ENCODE peak calls at places on chromosomes 3 and 15, in five cellular contexts. V is brain microvascular endothelial cell, F is cardiac muscle cell, E is NB4, J is MM.1S. T is an unnamed sample.
A peak's percentile ranks its signal among the peaks of the same experiment; 100 is the strongest.

GRCh38 chr3:48222616-48223513 is at the start of gene CAMP:
- DNase-seq in V (no peak), F (peak; percentile 89), E (peak; percentile 98), J (no peak), T (peak; percentile 62)

GRCh38 chr3:104846270-104846669 is 520.4 kb upstream of the ALCAM start:
- DNase-seq in V (peak; percentile 40), F (no peak), E (no peak), J (no peak), T (peak; percentile 33)

GRCh38 chr3:183396662-183397391 is 31.6 kb downstream of the MCF2L2 start:
- DNase-seq in V (no peak), F (no peak), E (no peak), J (no peak), T (no peak)

GRCh38 chr15:94677202-94677790 is 445.9 kb downstream of the MCTP2 start:
- DNase-seq in V (no peak), F (no peak), E (no peak), J (no peak), T (no peak)

GRCh38 chr15:92545996-92546395 is 109.6 kb downstream of the FAM174B start:
- DNase-seq in V (no peak), F (no peak), E (no peak), J (no peak), T (no peak)

GRCh38 chr3:24830230-24831152 is 335.8 kb upstream of the THRB start:
- DNase-seq in V (no peak), F (no peak), E (no peak), J (no peak), T (no peak)

GRCh38 chr15:26661107-26661506 is 111.8 kb downstream of the GABRB3 start:
- DNase-seq in V (no peak), F (no peak), E (no peak), J (no peak), T (no peak)

GRCh38 chr3:62718011-62718410 is 157.2 kb downstream of the CADPS start:
- DNase-seq in V (no peak), F (no peak), E (no peak), J (no peak), T (no peak)

GRCh38 chr15:90191344-90191687 is 9.8 kb upstream of the SEMA4B start:
- DNase-seq in V (no peak), F (no peak), E (no peak), J (no peak), T (no peak)

GRCh38 chr15:90194655-90195054 is 6.5 kb upstream of the SEMA4B start:
- DNase-seq in V (no peak), F (no peak), E (no peak), J (no peak), T (no peak)

GRCh38 chr15:90191795-90192494 is 9.2 kb upstream of the SEMA4B start:
- DNase-seq in V (no peak), F (peak; percentile 77), E (peak; percentile 49), J (peak; percentile 88), T (no peak)

GRCh38 chr15:90190606-90191343 is 10.4 kb upstream of the SEMA4B start:
- DNase-seq in V (no peak), F (no peak), E (no peak), J (peak; percentile 96), T (no peak)

GRCh38 chr15:90192961-90193786 is 8.0 kb upstream of the SEMA4B start:
- DNase-seq in V (no peak), F (no peak), E (peak; percentile 31), J (no peak), T (no peak)
- H3K4me3 ChIP-seq in V (no peak overlapping the region), F (no peak overlapping the region), E (no peak overlapping the region), J (no peak overlapping the region), T (no peak overlapping the region)

DNA sequence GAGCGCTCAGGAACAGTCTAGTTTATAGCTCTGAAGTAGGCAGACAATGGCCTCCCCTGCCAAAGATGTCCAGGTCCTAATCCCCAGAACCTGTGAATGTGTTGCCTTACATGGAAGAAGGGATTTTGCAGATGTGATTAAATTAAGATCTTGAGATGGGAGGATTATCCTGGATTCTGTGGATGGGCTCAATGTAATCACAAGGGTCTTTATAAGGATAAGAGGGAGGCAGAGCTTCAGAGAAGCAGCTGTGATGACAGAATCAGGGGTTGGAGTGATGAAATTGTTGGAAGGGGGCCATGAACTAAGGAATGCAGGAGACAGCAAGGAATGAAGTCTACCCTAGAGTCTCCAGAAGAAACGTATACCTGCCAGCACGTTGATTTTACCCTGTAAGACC is 14.0 kb upstream of the GK5 start:
- DNase-seq in V (no peak), F (peak; percentile 61), E (no peak), J (no peak), T (no peak)
- H3K4me3 ChIP-seq in V (no peak overlapping the region), F (no peak overlapping the region), E (no peak overlapping the region), J (no peak overlapping the region), T (no peak overlapping the region)

GRCh38 chr3:98902341-98902740 is 846 bp upstream of the DCBLD2 start:
- DNase-seq in V (no peak), F (no peak), E (no peak), J (no peak), T (no peak)
- H3K4me3 ChIP-seq in V (peak overlapping the region; percentile 54), F (peak overlapping the region; percentile 48), E (peak overlapping the region; percentile 70), J (peak overlapping the region; percentile 76), T (peak overlapping the region; percentile 55)

DNA sequence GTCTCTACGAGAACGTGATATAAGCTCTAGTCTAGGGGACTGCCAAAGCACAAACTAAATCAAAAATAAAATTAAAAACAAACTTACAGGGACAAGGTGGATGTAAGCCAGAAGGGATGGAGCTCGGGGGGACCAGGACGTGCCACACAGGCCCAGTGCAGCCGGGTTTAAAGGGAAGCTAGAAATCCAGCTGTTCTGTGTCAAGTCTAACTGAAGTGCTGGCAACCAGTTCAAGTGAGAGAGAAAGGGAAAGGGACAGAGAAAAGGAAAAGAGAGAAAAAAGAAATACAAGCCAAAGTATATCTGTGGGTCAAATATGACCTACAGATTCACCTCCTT is 62.5 kb downstream of the CHSY1 start:
- DNase-seq in V (no peak), F (peak; percentile 68), E (no peak), J (no peak), T (no peak)
- H3K4me3 ChIP-seq in V (no peak overlapping the region), F (no peak overlapping the region), E (no peak overlapping the region), J (no peak overlapping the region), T (peak overlapping the region; percentile 12)

GRCh38 chr3:50338989-50339388 is 1.6 kb downstream of the RASSF1 start:
- DNase-seq in V (no peak), F (no peak), E (peak; percentile 68), J (no peak), T (no peak)
- H3K4me3 ChIP-seq in V (no peak overlapping the region), F (no peak overlapping the region), E (peak overlapping the region; percentile 99), J (no peak overlapping the region), T (no peak overlapping the region)

DNA sequence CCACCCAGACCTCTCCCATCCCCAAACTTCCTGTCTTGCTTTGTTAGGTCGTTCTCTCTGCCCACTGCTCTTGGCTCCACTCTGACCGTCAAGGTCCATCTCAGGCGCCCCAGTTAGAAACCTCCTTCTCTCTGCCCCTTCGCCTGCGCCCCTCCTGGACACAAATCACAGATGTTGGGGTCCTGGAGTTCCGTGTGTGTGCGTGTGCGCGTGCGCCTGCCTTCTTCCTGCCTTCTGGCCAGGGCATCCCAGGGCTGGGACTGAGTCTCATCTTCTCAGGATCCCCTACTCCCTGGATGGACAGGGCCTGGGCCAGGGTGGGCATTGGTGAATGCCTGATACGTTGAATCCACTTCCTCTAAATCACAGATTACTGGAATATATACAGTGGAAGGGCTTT is 869 bp downstream of the ACSBG1 start:
- DNase-seq in V (no peak), F (no peak), E (no peak), J (no peak), T (no peak)
- H3K4me3 ChIP-seq in V (no peak overlapping the region), F (no peak overlapping the region), E (no peak overlapping the region), J (no peak overlapping the region), T (no peak overlapping the region)

DNA sequence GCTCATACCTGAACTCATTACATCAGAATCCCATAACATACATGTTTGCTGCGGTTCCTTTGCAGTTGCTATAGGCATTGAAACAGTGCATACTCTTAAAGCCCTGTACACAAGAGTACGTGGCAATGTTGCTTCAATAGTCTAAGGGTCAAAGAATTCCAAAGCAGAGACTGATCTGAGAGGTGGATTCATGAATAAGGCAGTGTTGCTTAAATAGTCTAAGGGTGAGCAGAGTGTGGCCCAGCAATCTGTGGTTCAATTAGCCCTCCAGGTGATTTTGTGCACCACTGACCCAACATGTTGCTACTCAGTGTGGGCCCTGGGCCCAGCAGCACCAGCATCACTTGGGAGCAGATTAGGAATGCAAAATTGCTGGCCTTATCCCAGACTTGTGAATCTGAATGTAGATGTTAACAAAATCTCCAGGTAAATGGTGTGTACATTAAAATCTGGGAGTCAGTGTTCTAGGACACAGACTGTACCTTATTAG is 314.7 kb upstream of the UMPS start:
- DNase-seq in V (no peak), F (no peak), E (no peak), J (no peak), T (no peak)
- H3K4me3 ChIP-seq in V (no peak overlapping the region), F (no peak overlapping the region), E (no peak overlapping the region), J (no peak overlapping the region), T (no peak overlapping the region)

GRCh38 chr3:98890181-98890882 is 11.2 kb downstream of the DCBLD2 start:
- DNase-seq in V (no peak), F (no peak), E (no peak), J (no peak), T (no peak)

GRCh38 chr3:98885851-98886250 is 15.6 kb downstream of the DCBLD2 start:
- DNase-seq in V (no peak), F (peak; percentile 58), E (no peak), J (no peak), T (no peak)

GRCh38 chr3:98886525-98886924 is 15.0 kb downstream of the DCBLD2 start:
- DNase-seq in V (no peak), F (no peak), E (no peak), J (no peak), T (no peak)

GRCh38 chr3:98887684-98888083 is 13.8 kb downstream of the DCBLD2 start:
- DNase-seq in V (no peak), F (no peak), E (no peak), J (no peak), T (no peak)

GRCh38 chr3:98884675-98885371 is 16.7 kb downstream of the DCBLD2 start:
- DNase-seq in V (no peak), F (peak; percentile 79), E (no peak), J (no peak), T (no peak)
- H3K4me3 ChIP-seq in V (no peak overlapping the region), F (no peak overlapping the region), E (no peak overlapping the region), J (no peak overlapping the region), T (no peak overlapping the region)

T was measured in skeletal muscle cell.